ENCODE peak calls at places on chromosome 15, in four cellular contexts. H is mesothelial cell of epicardium, M is AG10803, L is omental fat pad. Y is an unnamed sample.

GRCh38 chr15:28013976-28014375 is 85.1 kb downstream of the OCA2 start:
- DNase-seq in L (no peak), H (no peak), M (no peak), Y (no peak)

GRCh38 chr15:81069909-81070308 is 64.2 kb upstream of the CFAP161 start:
- DNase-seq in L (no peak), H (no peak), M (no peak), Y (no peak)

GRCh38 chr15:70008697-70009285 is 88.9 kb downstream of the TLE3 start:
- DNase-seq in L (no peak), H (no peak), M (no peak), Y (no peak)

GRCh38 chr15:76199106-76200082 is 111.9 kb downstream of the ETFA start:
- DNase-seq in H (no peak), M (peak), L (peak), Y (peak)

GRCh38 chr15:29452881-29453731 is 183.5 kb upstream of the NSMCE3 start:
- DNase-seq in M (no peak), L (no peak), H (no peak), Y (no peak)

GRCh38 chr15:76663529-76663928 is 241.6 kb downstream of the SCAPER start:
- DNase-seq in H (no peak), M (no peak), L (no peak), Y (no peak)

GRCh38 chr15:55588070-55588817 is at the start of gene PYGO1:
- DNase-seq in L (no peak), M (peak), H (peak), Y (peak)

GRCh38 chr15:23564798-23565394 is 578 bp upstream of the MKRN3 start:
- DNase-seq in L (no peak), M (no peak), H (no peak), Y (no peak)

GRCh38 chr15:52558196-52558595 is 10.6 kb downstream of the ARPP19 start:
- DNase-seq in H (no peak), M (peak), L (no peak), Y (peak)

GRCh38 chr15:101399431-101399830 is 90.1 kb downstream of the PCSK6 start:
- DNase-seq in L (no peak), H (peak), M (no peak), Y (no peak)

GRCh38 chr15:43789409-43789808 is 2.7 kb upstream of the SERF2 start:
- DNase-seq in M (no peak), H (no peak), L (no peak), Y (no peak)

GRCh38 chr15:76912430-76912829 is 7.3 kb upstream of the SCAPER start:
- DNase-seq in L (no peak), H (no peak), M (no peak), Y (peak)

GRCh38 chr15:95409924-95410323 is 920.6 kb upstream of the NR2F2 start:
- DNase-seq in H (no peak), M (no peak), L (no peak), Y (no peak)

GRCh38 chr15:50066202-50066601 is 52.8 kb downstream of the ATP8B4 start:
- DNase-seq in M (peak), H (no peak), L (no peak), Y (peak)

GRCh38 chr15:23690450-23690852 is 3.3 kb upstream of the NDN start:
- DNase-seq in L (no peak), H (peak), M (peak), Y (no peak)

GRCh38 chr15:44813231-44813630 is 76.9 kb downstream of the TRIM69 start:
- DNase-seq in M (no peak), H (no peak), L (no peak), Y (no peak)

GRCh38 chr15:85849946-85850345 is 55.2 kb upstream of the KLHL25 start:
- DNase-seq in M (no peak), H (no peak), L (no peak), Y (no peak)

GRCh38 chr15:89358755-89359439 is 24.3 kb upstream of the POLG start:
- DNase-seq in L (peak), M (peak), H (peak), Y (peak)

GRCh38 chr15:66016199-66016598 is 146.9 kb downstream of the RAB11A start:
- DNase-seq in H (no peak), M (no peak), L (no peak), Y (no peak)
- TF ChIP-seq CTCF in H (no peak), M (no peak), L (no peak), Y (no peak)

DNA sequence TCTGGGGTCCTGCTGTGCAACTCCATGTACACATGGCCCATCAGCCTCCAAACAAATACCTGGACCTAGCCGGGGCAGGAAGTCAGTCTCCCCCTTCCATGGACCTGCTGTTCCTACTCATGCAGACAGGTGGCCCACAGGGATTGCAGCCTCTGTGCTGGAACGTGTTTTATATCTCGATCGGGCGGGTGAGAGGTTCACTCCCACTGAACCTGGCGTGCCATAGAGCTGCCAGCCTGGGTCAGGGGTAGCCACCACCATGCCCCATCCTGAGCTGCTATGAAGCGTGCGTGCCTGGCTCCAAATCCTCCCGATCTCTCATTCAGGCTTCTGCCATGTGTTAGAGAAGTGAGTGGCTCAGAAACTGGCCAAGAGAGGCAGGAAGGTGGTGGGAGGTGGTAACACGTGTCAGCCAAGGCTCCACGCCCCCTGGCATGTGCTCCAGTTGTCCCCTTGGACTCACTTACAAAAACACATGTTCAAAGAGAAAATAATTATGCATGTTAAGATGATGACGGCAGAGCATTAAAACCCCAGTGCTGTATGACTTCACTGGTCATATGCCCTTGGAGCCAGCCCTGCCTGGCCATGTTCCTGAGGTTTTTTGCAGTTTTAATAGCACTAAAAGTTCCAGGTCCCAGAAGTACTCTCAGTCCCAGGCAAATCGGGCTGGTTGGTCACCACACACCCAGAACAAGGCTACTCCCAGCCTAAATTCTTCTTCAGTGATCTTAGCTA is 30.6 kb downstream of the CTSH start:
- DNase-seq in M (peak), H (no peak), L (no peak), Y (no peak)
- TF ChIP-seq CTCF in M (peak), H (peak), L (no peak), Y (peak)

GRCh38 chr15:57667171-57667924 is 39.2 kb upstream of the POLR2M start:
- DNase-seq in L (no peak), M (peak), H (peak), Y (peak)
- TF ChIP-seq CTCF in L (no peak), M (peak), H (no peak), Y (peak)

GRCh38 chr15:90529369-90530249 is at the start of gene CRTC3:
- DNase-seq in M (peak), L (no peak), H (peak), Y (peak)
- TF ChIP-seq CTCF in M (peak), L (no peak), H (no peak), Y (peak)

DNA sequence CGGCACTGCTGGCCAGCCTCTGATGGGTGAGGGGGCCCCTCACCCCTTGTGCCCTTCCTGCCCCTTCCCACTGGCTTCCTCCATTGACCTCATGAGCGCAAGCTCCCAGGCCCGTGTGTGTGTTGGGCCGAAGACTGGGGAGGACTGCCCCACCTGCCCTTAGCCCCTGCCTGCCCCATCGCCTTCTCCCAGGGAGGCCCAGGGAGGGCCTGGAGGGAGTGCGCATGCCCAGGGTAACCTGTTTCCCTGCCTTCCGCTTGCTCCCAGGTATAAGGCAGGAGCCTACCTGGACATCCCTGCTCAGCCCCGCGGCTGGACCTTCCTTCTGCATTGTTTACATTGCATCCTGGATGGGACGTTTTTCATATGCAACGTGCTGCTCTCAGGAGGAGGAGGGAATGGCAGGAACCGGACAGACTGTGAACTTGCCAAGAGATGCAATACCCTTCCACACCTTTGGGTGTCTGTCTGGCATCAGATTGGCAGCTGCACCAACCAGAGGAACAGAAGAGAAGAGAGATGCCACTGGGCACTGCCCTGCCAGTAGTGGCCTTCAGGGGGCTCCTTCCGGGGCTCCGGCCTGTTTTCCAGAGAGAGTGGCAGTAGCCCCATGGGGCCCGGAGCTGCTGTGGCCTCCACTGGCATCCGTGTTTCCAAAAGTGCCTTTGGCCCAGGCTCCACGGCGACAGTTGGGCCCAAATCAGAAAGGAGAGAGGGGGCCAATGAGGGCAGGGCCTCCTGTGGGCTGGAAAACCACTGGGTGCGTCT is 8.8 kb downstream of the DLL4 start:
- DNase-seq in L (no peak), M (peak), H (no peak), Y (peak)
- TF ChIP-seq CTCF in L (no peak), M (peak), H (peak), Y (peak)

GRCh38 chr15:47576921-47577474 is 140.3 kb upstream of the SEMA6D start:
- DNase-seq in M (peak), L (no peak), H (no peak), Y (no peak)

GRCh38 chr15:47587938-47588817 is 129.1 kb upstream of the SEMA6D start:
- DNase-seq in M (peak), L (no peak), H (no peak), Y (no peak)

GRCh38 chr15:47577476-47577875 is 139.8 kb upstream of the SEMA6D start:
- DNase-seq in L (no peak), H (no peak), M (no peak), Y (no peak)

GRCh38 chr15:47586653-47587224 is 130.6 kb upstream of the SEMA6D start:
- DNase-seq in M (peak), H (no peak), L (no peak), Y (no peak)

DNA sequence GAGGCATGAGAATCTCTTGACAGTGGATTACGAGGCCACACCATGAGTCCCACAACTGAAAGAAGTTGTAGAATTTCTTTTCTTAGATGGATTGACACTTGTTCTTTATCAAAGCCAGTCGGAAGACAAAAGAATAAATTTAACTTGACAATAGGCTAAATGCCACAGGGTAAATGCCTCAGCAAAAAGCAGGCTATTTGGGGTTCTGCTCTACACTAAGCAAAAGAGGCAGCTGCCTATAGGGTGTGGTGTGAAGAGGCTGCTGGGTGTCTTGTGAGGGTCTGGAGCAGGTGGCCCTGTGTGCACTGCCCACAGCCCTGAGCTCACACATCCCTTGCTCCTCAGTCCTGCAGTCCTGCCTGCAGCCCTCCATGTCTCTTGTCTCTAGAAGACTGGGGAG is 135.0 kb upstream of the SEMA6D start:
- DNase-seq in M (no peak), L (no peak), H (no peak), Y (no peak)
- TF ChIP-seq CTCF in M (no peak), L (no peak), H (no peak), Y (no peak)

GRCh38 chr15:61216519-61216918 is 12.6 kb downstream of the RORA start:
- DNase-seq in L (no peak), H (no peak), M (no peak), Y (no peak)
- TF ChIP-seq CTCF in L (no peak), H (no peak), M (no peak), Y (no peak)

GRCh38 chr15:25903024-25903581 is 40.0 kb upstream of the ATP10A start:
- DNase-seq in H (no peak), L (no peak), M (peak), Y (peak)
- TF ChIP-seq CTCF in H (no peak), L (no peak), M (no peak), Y (no peak)

GRCh38 chr15:63460210-63461135 is 43.9 kb upstream of the USP3 start:
- DNase-seq in L (no peak), M (no peak), H (no peak), Y (no peak)

GRCh38 chr15:63462053-63462452 is 42.3 kb upstream of the USP3 start:
- DNase-seq in L (no peak), M (no peak), H (no peak), Y (no peak)

GRCh38 chr15:63463030-63463429 is 41.4 kb upstream of the USP3 start:
- DNase-seq in M (no peak), L (no peak), H (no peak), Y (no peak)

GRCh38 chr15:63458794-63459395 is 45.5 kb upstream of the USP3 start:
- DNase-seq in M (no peak), L (no peak), H (no peak), Y (no peak)

GRCh38 chr15:63461230-63461629 is 43.2 kb upstream of the USP3 start:
- DNase-seq in L (no peak), M (no peak), H (no peak), Y (no peak)
- TF ChIP-seq CTCF in L (no peak), M (no peak), H (no peak), Y (no peak)

Y was measured in bronchial epithelial cell.